ENCODE peak calls at places on chromosomes 7 and 10, in five cellular contexts. One of them, this sample, is unnamed.

GRCh38 chr7:55965805-55966421 is 1.5 kb downstream of the NIPSNAP2 start:
- DNase-seq in cardiac muscle cell: no peak
- DNase-seq in AG04450: no peak
- DNase-seq in tibial nerve: no peak
- DNase-seq in heart right ventricle: peak
- DNase-seq in this sample: no peak

GRCh38 chr7:1768835-1769234 is 98.8 kb downstream of the ELFN1 start:
- DNase-seq in tibial nerve: no peak
- DNase-seq in AG04450: no peak
- DNase-seq in cardiac muscle cell: no peak
- DNase-seq in heart right ventricle: no peak
- DNase-seq in this sample: no peak

GRCh38 chr10:25023278-25023677 is 6.9 kb downstream of the THNSL1 start:
- DNase-seq in cardiac muscle cell: peak
- DNase-seq in tibial nerve: no peak
- DNase-seq in AG04450: no peak
- DNase-seq in heart right ventricle: no peak
- DNase-seq in this sample: no peak

GRCh38 chr7:137399827-137400823 is 56.6 kb upstream of the PTN start:
- DNase-seq in AG04450: peak
- DNase-seq in tibial nerve: no peak
- DNase-seq in cardiac muscle cell: no peak
- DNase-seq in heart right ventricle: no peak
- DNase-seq in this sample: no peak

GRCh38 chr7:27151945-27152815 is at the start of gene HOXA3:
- DNase-seq in AG04450: no peak
- DNase-seq in cardiac muscle cell: no peak
- DNase-seq in tibial nerve: no peak
- DNase-seq in heart right ventricle: no peak
- DNase-seq in this sample: no peak

GRCh38 chr10:44010873-44011602 is 362.4 kb upstream of the ZNF32 start:
- DNase-seq in heart right ventricle: peak
- DNase-seq in tibial nerve: no peak
- DNase-seq in cardiac muscle cell: no peak
- DNase-seq in AG04450: no peak
- DNase-seq in this sample: no peak

GRCh38 chr7:81669476-81670105 is 100.3 kb downstream of the HGF start:
- DNase-seq in heart right ventricle: no peak
- DNase-seq in tibial nerve: no peak
- DNase-seq in cardiac muscle cell: peak
- DNase-seq in AG04450: no peak
- DNase-seq in this sample: no peak

GRCh38 chr7:90999989-91000979 is 263.9 kb upstream of the FZD1 start:
- DNase-seq in heart right ventricle: no peak
- DNase-seq in AG04450: peak
- DNase-seq in tibial nerve: no peak
- DNase-seq in cardiac muscle cell: no peak
- DNase-seq in this sample: no peak

GRCh38 chr10:132309879-132310591 is 2.3 kb upstream of the STK32C start:
- DNase-seq in AG04450: no peak
- DNase-seq in heart right ventricle: no peak
- DNase-seq in tibial nerve: no peak
- DNase-seq in cardiac muscle cell: no peak
- DNase-seq in this sample: peak

GRCh38 chr7:137417464-137417863 is 73.9 kb upstream of the PTN start:
- DNase-seq in cardiac muscle cell: no peak
- DNase-seq in AG04450: no peak
- DNase-seq in heart right ventricle: no peak
- DNase-seq in tibial nerve: no peak
- DNase-seq in this sample: no peak

GRCh38 chr7:80142853-80143580 is 8.4 kb downstream of the GNAI1 start:
- DNase-seq in cardiac muscle cell: no peak
- DNase-seq in AG04450: no peak
- DNase-seq in heart right ventricle: no peak
- DNase-seq in tibial nerve: no peak
- DNase-seq in this sample: no peak

GRCh38 chr10:103042129-103042528 is 124.0 kb downstream of the CNNM2 start:
- DNase-seq in heart right ventricle: no peak
- DNase-seq in cardiac muscle cell: no peak
- DNase-seq in tibial nerve: no peak
- DNase-seq in AG04450: no peak
- DNase-seq in this sample: no peak

GRCh38 chr7:134939136-134939535 is 47.2 kb upstream of the AGBL3 start:
- DNase-seq in tibial nerve: no peak
- DNase-seq in AG04450: no peak
- DNase-seq in heart right ventricle: no peak
- DNase-seq in cardiac muscle cell: no peak
- DNase-seq in this sample: no peak

GRCh38 chr7:128204455-128204854 is 36.6 kb upstream of the LEP start:
- DNase-seq in tibial nerve: no peak
- DNase-seq in cardiac muscle cell: no peak
- DNase-seq in heart right ventricle: no peak
- DNase-seq in AG04450: no peak
- DNase-seq in this sample: no peak

GRCh38 chr10:72695496-72695895 is 3.6 kb downstream of the MCU start:
- DNase-seq in heart right ventricle: no peak
- DNase-seq in tibial nerve: no peak
- DNase-seq in AG04450: no peak
- DNase-seq in cardiac muscle cell: no peak
- DNase-seq in this sample: no peak

GRCh38 chr10:72693599-72693915 is 1.6 kb downstream of the MCU start:
- DNase-seq in heart right ventricle: no peak
- DNase-seq in AG04450: no peak
- DNase-seq in cardiac muscle cell: peak
- DNase-seq in tibial nerve: no peak
- DNase-seq in this sample: no peak

GRCh38 chr10:72692897-72693598 is 1.1 kb downstream of the MCU start:
- DNase-seq in tibial nerve: peak
- DNase-seq in heart right ventricle: no peak
- DNase-seq in cardiac muscle cell: peak
- DNase-seq in AG04450: no peak
- DNase-seq in this sample: no peak

GRCh38 chr10:72692057-72692891 is at the start of gene MCU:
- DNase-seq in heart right ventricle: peak
- DNase-seq in tibial nerve: peak
- DNase-seq in cardiac muscle cell: peak
- DNase-seq in AG04450: peak
- DNase-seq in this sample: peak

DNA sequence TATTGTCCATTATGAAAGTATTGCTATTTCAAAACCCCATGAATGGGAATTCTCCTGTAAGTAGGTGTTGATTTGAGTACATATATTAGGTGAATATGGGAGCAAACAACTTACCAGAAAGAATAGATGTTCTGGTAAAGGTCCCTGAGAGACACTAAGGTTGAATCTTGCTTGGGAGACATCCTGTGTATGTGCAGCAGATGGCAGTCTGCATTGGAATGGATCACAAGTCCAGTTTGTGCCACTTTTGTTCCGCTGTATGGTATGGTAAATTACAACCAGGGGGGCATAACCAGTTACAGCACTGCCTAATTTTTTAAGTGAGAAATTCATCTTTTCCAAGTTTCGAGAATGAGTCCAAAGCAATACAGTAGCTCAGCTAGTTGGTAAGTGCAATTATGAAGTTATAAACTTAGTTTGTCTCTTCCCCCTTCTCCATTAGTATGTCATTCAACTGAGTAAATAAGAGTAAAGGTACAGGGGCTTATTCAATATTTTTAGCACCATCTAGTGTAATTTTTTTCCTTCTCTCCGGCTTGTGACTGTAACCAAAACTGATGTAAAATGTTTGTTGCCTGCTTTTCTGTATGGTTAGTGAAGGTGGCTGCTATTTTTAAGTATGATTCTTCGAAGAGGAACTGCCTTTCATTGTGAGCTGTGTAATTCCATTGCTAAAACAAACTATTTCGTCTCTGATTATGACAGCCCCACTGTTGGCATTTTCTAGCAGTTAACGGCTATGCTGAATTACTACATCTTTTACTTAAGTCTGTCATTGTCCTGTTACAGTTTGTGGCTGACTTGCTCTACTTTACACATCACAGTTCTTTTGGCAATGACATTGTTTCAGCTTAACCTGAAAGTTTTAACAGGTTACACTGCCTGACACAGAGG is 2.8 kb downstream of the MCU start:
- DNase-seq in cardiac muscle cell: peak
- DNase-seq in AG04450: no peak
- DNase-seq in tibial nerve: no peak
- DNase-seq in heart right ventricle: peak
- DNase-seq in this sample: no peak
- TF ChIP-seq CTCF in cardiac muscle cell: peak
- TF ChIP-seq CTCF in AG04450: peak
- TF ChIP-seq CTCF in tibial nerve: peak
- TF ChIP-seq CTCF in heart right ventricle: peak
- TF ChIP-seq CTCF in this sample: no peak

DNA sequence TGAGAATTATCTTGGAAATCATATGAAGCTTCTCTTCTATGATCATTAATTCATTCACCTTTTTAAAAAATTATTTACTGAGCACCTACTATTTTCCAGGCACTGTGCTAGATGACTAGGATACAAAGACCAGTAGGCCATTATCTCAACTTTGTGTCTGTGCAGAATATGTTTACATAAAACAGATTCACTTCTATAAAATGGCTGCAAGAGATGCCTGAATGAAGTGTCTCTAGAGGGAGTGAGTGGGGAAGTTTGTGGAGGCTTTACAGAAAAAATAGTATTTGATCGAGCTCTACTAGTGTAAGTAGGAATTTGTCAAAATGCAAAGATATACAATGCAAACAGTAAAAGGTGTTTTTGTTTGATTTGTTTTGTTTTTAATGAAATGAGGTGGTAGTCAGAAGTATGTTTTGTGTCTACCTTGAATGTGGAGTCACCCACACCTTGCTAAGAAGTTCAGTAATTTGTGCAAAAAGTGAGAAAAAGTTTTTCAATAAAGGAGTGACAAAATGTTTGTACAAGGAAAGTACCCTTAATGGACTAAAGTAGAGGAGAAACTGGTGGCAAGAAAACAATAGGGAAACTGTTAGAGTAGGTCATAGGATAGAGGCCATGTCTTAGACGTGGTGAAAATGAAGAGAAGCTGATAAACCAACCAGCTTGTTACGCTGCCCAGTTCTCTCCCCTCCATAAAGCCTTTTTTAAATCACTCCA is 125.5 kb downstream of the KCND2 start:
- DNase-seq in cardiac muscle cell: no peak
- DNase-seq in heart right ventricle: no peak
- DNase-seq in AG04450: no peak
- DNase-seq in tibial nerve: no peak
- DNase-seq in this sample: no peak
- TF ChIP-seq CTCF in cardiac muscle cell: no peak
- TF ChIP-seq CTCF in heart right ventricle: no peak
- TF ChIP-seq CTCF in AG04450: no peak
- TF ChIP-seq CTCF in tibial nerve: no peak
- TF ChIP-seq CTCF in this sample: no peak

DNA sequence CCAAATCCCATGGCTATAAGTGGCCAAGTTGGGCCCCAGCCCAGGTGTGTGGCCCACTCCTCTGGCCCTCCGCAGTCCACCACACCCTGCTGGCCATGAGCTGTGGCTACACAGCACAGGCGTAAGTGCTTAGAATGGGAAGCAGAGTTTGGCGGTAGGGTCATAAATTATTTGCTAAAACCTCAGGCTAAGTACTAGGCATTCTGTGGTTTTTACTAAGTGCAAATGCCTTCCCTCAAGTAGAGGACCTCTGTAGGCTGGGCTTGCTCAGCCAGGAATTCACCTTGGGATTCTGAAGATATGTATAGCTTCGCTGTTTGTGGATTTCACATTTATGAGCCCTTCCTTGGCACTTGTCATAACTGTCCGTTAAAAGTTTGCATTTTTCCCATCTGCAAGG is 44.8 kb upstream of the LOXL4 start:
- DNase-seq in heart right ventricle: no peak
- DNase-seq in tibial nerve: no peak
- DNase-seq in cardiac muscle cell: no peak
- DNase-seq in AG04450: no peak
- DNase-seq in this sample: no peak
- TF ChIP-seq CTCF in heart right ventricle: no peak
- TF ChIP-seq CTCF in tibial nerve: no peak
- TF ChIP-seq CTCF in cardiac muscle cell: no peak
- TF ChIP-seq CTCF in AG04450: no peak
- TF ChIP-seq CTCF in this sample: no peak

GRCh38 chr10:80619036-80619435 is 81.3 kb downstream of the SH2D4B start:
- DNase-seq in tibial nerve: no peak
- DNase-seq in heart right ventricle: no peak
- DNase-seq in AG04450: no peak
- DNase-seq in cardiac muscle cell: no peak
- DNase-seq in this sample: no peak
- TF ChIP-seq CTCF in tibial nerve: no peak
- TF ChIP-seq CTCF in heart right ventricle: no peak
- TF ChIP-seq CTCF in AG04450: no peak
- TF ChIP-seq CTCF in cardiac muscle cell: no peak
- TF ChIP-seq CTCF in this sample: no peak

DNA sequence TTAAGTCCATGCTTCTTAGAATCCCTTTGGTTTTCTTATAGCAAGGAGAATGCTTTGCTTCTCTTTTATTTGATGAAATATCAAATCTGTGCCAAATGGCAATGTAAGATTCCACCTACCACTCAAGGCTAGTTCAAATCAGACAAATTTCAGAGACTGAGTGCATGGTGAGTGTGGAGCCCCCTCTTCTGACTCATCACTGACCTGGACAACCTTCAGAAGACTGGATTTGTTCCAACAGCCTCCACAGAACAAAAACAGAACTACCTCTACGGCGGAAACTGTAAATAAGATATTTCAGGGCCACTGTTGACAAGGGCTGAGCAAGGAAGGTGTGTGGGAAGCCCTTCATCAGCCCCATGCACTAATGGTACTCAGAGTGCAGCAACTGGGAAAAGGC is 21.1 kb downstream of the NCAPG2 start:
- DNase-seq in tibial nerve: no peak
- DNase-seq in AG04450: no peak
- DNase-seq in heart right ventricle: no peak
- DNase-seq in cardiac muscle cell: no peak
- DNase-seq in this sample: no peak
- TF ChIP-seq CTCF in tibial nerve: no peak
- TF ChIP-seq CTCF in AG04450: no peak
- TF ChIP-seq CTCF in heart right ventricle: no peak
- TF ChIP-seq CTCF in cardiac muscle cell: no peak
- TF ChIP-seq CTCF in this sample: no peak

GRCh38 chr7:94367940-94368339 is 26.8 kb upstream of the COL1A2 start:
- DNase-seq in cardiac muscle cell: peak
- DNase-seq in tibial nerve: no peak
- DNase-seq in heart right ventricle: no peak
- DNase-seq in AG04450: no peak
- DNase-seq in this sample: no peak
- TF ChIP-seq CTCF in cardiac muscle cell: no peak
- TF ChIP-seq CTCF in tibial nerve: no peak
- TF ChIP-seq CTCF in heart right ventricle: no peak
- TF ChIP-seq CTCF in AG04450: no peak
- TF ChIP-seq CTCF in this sample: no peak

This sample was measured in pancreas.